ENCODE peak calls at places on chromosomes 3 and 15, in seven cellular contexts. C is B cell, P is mucosa of descending colon, U is AG09319, Z is neural crest cell, T is cardiac muscle cell, D is AG04450. G is an unnamed sample.
A peak's percentile ranks its signal among the peaks of the same experiment; 100 is the strongest.

GRCh38 chr3:115217678-115218451 is 70.8 kb upstream of the ZBTB20 start:
- DNase-seq in C (no peak), P (no peak), U (peak; percentile 40), Z (peak; percentile 55), T (peak; percentile 81), D (peak; percentile 47), G (peak; percentile 22)

GRCh38 chr15:71114066-71114680 is 1.1 kb upstream of the THSD4 start:
- DNase-seq in C (no peak), P (no peak), U (no peak), Z (no peak), T (no peak), D (no peak), G (no peak)

GRCh38 chr3:12974316-12974715 is 98.9 kb downstream of the IQSEC1 start:
- DNase-seq in C (no peak), P (no peak), U (no peak), Z (no peak), T (no peak), D (no peak), G (no peak)

GRCh38 chr15:63344737-63345390 is 36.8 kb downstream of the CA12 start:
- DNase-seq in C (no peak), P (no peak), U (no peak), Z (no peak), T (peak; percentile 11), D (no peak), G (no peak)

GRCh38 chr3:22922317-22922716 is 280.8 kb upstream of the UBE2E2 start:
- DNase-seq in C (no peak), P (no peak), U (no peak), Z (no peak), T (peak; percentile 21), D (no peak), G (no peak)

GRCh38 chr3:189967254-189967865 is 153.3 kb downstream of the P3H2 start:
- DNase-seq in C (no peak), P (no peak), U (no peak), Z (peak; percentile 42), T (peak; percentile 71), D (peak; percentile 21), G (no peak)

GRCh38 chr15:88331291-88331690 is 74.8 kb upstream of the NTRK3 start:
- DNase-seq in C (no peak), P (no peak), U (no peak), Z (peak; percentile 76), T (peak; percentile 31), D (no peak), G (no peak)

GRCh38 chr15:58295637-58296036 is 136.2 kb upstream of the LIPC start:
- DNase-seq in C (no peak), P (no peak), U (no peak), Z (no peak), T (no peak), D (no peak), G (no peak)

GRCh38 chr3:63015614-63016016 is 140.4 kb upstream of the CADPS start:
- DNase-seq in C (no peak), P (peak; percentile 29), U (no peak), Z (peak; percentile 60), T (no peak), D (no peak), G (no peak)

GRCh38 chr3:14460342-14461005 is 58.1 kb downstream of the SLC6A6 start:
- DNase-seq in C (no peak), P (peak; percentile 73), U (peak; percentile 90), Z (no peak), T (peak; percentile 99), D (peak; percentile 77), G (no peak)

GRCh38 chr15:29534378-29534777 is 264.8 kb upstream of the NSMCE3 start:
- DNase-seq in C (no peak), P (no peak), U (no peak), Z (no peak), T (peak; percentile 20), D (no peak), G (peak; percentile 92)

GRCh38 chr3:79497447-79498111 is 270.2 kb downstream of the ROBO1 start:
- DNase-seq in C (no peak), P (no peak), U (no peak), Z (no peak), T (peak; percentile 38), D (no peak), G (no peak)

GRCh38 chr15:34893967-34894366 is 75.6 kb downstream of the AQR start:
- DNase-seq in C (no peak), P (no peak), U (no peak), Z (no peak), T (no peak), D (no peak), G (no peak)

GRCh38 chr15:42091753-42092665 is 2.4 kb downstream of the PLA2G4D start:
- DNase-seq in C (no peak), P (no peak), U (no peak), Z (no peak), T (no peak), D (no peak), G (no peak)

GRCh38 chr3:41447701-41448100 is 248.4 kb downstream of the CTNNB1 start:
- DNase-seq in C (no peak), P (no peak), U (no peak), Z (no peak), T (no peak), D (no peak), G (no peak)

GRCh38 chr3:41448396-41448795 is 249.1 kb downstream of the CTNNB1 start:
- DNase-seq in C (no peak), P (no peak), U (no peak), Z (no peak), T (no peak), D (no peak), G (no peak)

DNA sequence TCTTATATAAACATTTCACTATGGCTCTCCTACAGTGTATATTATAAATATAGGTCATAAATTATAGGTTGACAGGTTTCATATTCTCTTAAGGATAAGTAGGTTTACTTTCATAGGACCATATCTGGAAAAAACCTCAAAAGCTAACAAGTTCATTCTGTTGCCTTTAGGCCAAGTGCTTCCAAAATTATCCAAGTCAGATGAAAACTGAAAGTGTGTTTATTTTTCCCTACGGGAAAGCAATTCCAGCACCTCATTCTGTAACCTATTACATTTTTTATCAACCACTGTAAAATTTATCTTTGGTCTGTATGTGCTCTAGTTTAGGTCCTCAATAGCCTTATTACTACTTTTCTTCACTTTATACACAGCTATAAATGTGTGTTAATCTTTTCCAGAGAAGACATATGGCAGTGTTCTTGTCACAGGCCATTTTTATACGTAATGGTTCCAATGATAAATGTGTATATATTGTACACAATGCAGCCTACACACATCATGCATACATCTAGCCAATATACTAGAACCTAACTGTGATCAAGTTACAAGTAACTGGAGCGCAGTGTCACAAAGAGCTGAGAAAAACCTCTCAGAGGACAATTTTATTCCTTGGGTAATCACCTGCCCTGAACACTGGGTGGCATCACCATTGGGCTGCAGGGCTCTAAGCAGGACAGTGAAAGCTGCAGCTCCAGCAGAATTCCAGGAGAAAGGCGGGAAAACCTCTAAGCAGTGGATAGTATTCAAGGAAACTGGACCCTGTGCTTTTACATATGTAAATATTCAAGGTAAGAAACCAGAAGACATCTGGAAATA is 251.3 kb downstream of the CTNNB1 start:
- DNase-seq in C (no peak), P (no peak), U (no peak), Z (no peak), T (no peak), D (no peak), G (no peak)
- TF ChIP-seq CTCF in C (no peak), P (no peak), U (no peak), Z (peak; percentile 22), T (no peak), D (no peak), G (peak; percentile 24)

DNA sequence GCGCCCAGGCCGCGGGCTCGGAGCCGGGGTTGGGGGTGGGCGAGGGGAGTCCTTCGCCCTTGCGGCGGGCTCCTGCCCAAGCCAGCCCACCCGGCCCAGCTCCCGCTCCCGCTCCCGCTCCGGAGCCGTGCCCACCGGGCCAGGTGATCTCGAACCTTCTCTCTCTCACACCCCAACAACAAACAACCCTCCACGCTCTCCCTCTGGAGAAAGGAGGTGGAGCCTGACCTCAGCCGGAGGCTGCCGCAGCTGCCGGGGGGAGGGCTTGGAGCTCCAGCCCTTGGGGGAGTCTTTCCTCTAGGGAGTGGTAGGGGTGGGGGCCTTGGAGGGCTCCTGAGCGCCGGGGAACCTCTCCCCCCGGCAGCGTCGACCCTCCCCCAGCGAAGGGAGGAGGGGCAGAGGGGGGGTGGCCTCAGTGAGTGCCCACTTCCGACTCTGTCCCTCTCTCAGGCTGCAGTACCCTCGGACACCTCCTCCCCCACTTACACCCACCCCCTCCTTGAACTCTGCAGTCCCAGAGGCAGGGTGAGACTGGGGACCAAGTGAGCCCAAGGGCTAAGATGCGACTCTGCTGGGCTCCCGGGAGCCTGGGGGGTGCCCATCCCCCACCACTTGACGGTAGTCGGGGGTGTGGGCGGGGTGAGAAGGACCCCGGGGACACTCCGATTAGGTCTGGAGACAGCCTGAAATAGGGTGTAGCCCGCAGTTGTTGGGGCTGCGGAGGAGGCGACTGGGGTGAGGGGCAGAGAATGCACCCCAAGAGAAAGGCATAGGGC is 4.4 kb upstream of the BAHD1 start:
- DNase-seq in C (no peak), P (peak; percentile 59), U (no peak), Z (no peak), T (no peak), D (no peak), G (no peak)
- TF ChIP-seq CTCF in C (no peak), P (no peak), U (no peak), Z (no peak), T (no peak), D (no peak), G (no peak)

DNA sequence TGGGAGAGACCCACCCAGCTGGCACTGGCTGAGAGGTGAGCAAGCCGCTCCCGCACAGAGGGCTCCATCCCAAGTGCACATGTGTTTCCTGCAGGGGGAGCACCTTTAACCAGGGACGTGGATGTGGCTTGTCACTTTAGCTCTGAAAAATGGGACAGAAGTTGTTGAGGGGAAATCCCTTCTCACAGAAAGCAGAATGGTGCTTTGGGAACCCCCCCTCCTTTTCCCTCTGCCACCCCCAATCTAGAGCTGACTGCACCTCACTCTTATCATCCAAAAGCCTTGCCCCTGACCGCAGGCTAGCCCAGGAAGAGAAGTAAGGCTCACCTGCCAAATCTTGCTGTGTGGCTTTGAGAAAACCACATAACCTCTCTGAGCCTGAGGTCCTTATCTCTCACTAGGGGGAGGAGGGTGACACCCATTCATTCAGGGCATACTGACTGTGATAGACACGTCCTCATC is 77.9 kb downstream of the RPN1 start:
- DNase-seq in C (peak; percentile 30), P (no peak), U (no peak), Z (no peak), T (no peak), D (no peak), G (no peak)
- TF ChIP-seq CTCF in C (no peak), P (no peak), U (peak; percentile 18), Z (peak; percentile 49), T (peak; percentile 37), D (peak; percentile 41), G (peak; percentile 63)

DNA sequence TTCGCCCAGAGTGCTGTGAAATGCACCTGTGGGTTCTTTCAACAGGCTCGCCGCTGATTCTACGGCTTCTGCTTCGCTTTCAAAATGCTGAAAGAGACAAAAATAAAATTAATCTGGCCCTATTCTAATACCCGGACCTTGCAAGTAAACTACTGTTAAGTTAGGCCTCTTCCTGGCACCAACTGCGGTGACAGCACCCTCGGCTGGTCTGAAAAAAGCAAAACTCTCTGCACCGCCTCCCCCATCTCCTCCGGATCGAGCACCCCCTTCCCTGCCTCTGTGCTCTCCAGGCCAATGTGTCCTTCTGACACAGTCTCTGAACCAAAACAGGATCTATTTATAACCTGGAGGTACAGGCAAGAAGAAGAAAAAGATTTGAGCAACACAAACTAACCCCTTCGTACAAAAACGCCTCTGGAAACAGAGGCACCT is 1.1 kb downstream of the ATOSA start:
- DNase-seq in C (peak; percentile 66), P (peak; percentile 74), U (no peak), Z (peak; percentile 6), T (peak; percentile 66), D (no peak), G (no peak)
- TF ChIP-seq CTCF in C (no peak), P (no peak), U (peak; percentile 24), Z (no peak), T (peak; percentile 23), D (no peak), G (peak; percentile 29)

GRCh38 chr15:84734794-84735479 is 13.5 kb upstream of the ZNF592 start:
- DNase-seq in C (peak; percentile 85), P (peak; percentile 83), U (no peak), Z (no peak), T (peak; percentile 48), D (no peak), G (no peak)
- TF ChIP-seq CTCF in C (no peak), P (no peak), U (no peak), Z (no peak), T (no peak), D (no peak), G (no peak)